ENCODE peak calls at places on chromosome 19, in five cellular contexts. Y, Q, W, K and M are unnamed samples.

GRCh38 chr19:46426506-46427162 is 2.1 kb downstream of the PNMA8C start:
- DNase-seq in W (peak; percentile 95), K (peak; percentile 85), Y (peak; percentile 84), Q (peak; percentile 97), M (peak; percentile 92)

GRCh38 chr19:34181111-34181864 is 9.0 kb downstream of the LSM14A start:
- DNase-seq in Q (no peak), K (no peak), W (no peak), Y (no peak), M (no peak)

GRCh38 chr19:19566306-19566705 is 28.2 kb downstream of the CILP2 start:
- DNase-seq in W (no peak), Y (peak; percentile 42), K (no peak), Q (no peak), M (no peak)

GRCh38 chr19:54462713-54463530 is 656 bp downstream of the LENG9 start:
- DNase-seq in K (peak; percentile 87), Y (peak; percentile 70), Q (peak; percentile 81), W (peak; percentile 64), M (no peak)

GRCh38 chr19:58500242-58500641 is 11.6 kb downstream of the SLC27A5 start:
- DNase-seq in Y (no peak), W (no peak), Q (no peak), K (no peak), M (no peak)

GRCh38 chr19:55460670-55461258 is 678 bp downstream of the ISOC2 start:
- DNase-seq in Q (peak; percentile 93), K (peak; percentile 85), Y (peak; percentile 82), W (peak; percentile 90), M (peak; percentile 97)

GRCh38 chr19:18029617-18030338 is 21.8 kb downstream of the ARRDC2 start:
- DNase-seq in K (no peak), Q (no peak), Y (no peak), W (no peak), M (no peak)

GRCh38 chr19:17620696-17621095 is 65.2 kb downstream of the COLGALT1 start:
- DNase-seq in W (no peak), Y (no peak), K (no peak), Q (no peak), M (no peak)

GRCh38 chr19:55454787-55455243 is 6.6 kb downstream of the ISOC2 start:
- DNase-seq in W (peak; percentile 54), K (no peak), Q (peak; percentile 71), Y (peak; percentile 25), M (no peak)

GRCh38 chr19:19074172-19074905 is 10.5 kb downstream of the SLC25A42 start:
- DNase-seq in K (no peak), W (no peak), Y (no peak), Q (no peak), M (no peak)

GRCh38 chr19:40424637-40425449 is 949 bp downstream of the SERTAD1 start:
- DNase-seq in K (no peak), Q (peak; percentile 50), W (peak; percentile 51), Y (peak; percentile 29), M (peak; percentile 78)

DNA sequence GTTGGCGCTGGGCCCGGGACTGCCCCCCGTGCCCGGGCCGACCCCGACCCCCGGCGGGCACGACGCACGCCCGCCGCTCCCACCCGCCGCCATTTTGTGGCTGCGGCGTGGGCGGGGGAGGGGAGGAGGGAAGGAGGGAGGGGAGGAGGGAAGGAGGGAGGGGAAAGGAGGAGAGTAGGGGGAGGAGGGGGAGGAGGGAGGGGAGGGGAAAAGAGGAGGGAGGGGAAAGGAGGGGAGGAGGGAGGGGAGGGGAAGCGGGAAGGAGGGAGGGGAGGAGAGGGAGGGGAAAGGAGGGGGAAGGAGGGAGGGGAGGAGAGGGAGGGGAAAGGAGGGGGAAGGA is at the start of gene BTBD2:
- DNase-seq in W (peak; percentile 57), K (no peak), Q (no peak), Y (peak; percentile 94), M (peak; percentile 28)
- H3K4me3 ChIP-seq in W (peak within 1 kb of the TSS; percentile 67), K (peak within 1 kb of the TSS; percentile 76), Q (peak within 1 kb of the TSS; percentile 65), Y (peak within 1 kb of the TSS; percentile 61), M (peak within 1 kb of the TSS; percentile 48)

GRCh38 chr19:4457654-4458406 is at the start of gene UBXN6:
- DNase-seq in Q (peak; percentile 100), W (peak; percentile 99), Y (peak; percentile 99), K (peak; percentile 98), M (peak; percentile 90)

GRCh38 chr19:4454952-4455738 is 2.4 kb downstream of the UBXN6 start:
- DNase-seq in K (no peak), Y (peak; percentile 71), W (no peak), Q (no peak), M (no peak)

GRCh38 chr19:4455742-4456565 is 1.6 kb downstream of the UBXN6 start:
- DNase-seq in Q (peak; percentile 48), W (peak; percentile 43), Y (peak; percentile 78), K (no peak), M (no peak)

GRCh38 chr19:4456843-4457653 is 546 bp downstream of the UBXN6 start:
- DNase-seq in Q (peak; percentile 93), Y (peak; percentile 74), K (no peak), W (peak; percentile 82), M (peak; percentile 31)

DNA sequence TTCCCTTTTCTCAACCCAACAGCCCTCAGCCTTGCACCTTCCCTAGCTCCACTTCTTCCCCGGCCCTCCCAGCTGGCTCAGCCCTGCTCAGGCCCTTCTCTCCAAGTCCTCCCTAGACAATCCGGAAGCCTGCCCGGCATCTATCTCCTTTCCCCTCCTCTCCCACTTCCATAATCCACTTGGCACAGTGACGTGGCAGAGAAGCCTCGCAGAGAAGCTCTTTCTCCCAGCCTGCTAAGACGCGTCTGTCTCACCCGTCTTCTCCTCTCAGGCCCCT is 1.1 kb downstream of the UBXN6 start:
- DNase-seq in Q (peak; percentile 53), K (no peak), W (peak; percentile 48), Y (peak; percentile 65), M (no peak)
- H3K4me1 ChIP-seq in Q (peaks cover 16% of the 10 kb centered on the region), K (peaks cover 6% of the 10 kb centered on the region), W (peaks cover 13% of the 10 kb centered on the region), Y (peaks cover 15% of the 10 kb centered on the region), M (peaks cover 10% of the 10 kb centered on the region)

GRCh38 chr19:45420871-45421270 is 2.8 kb downstream of the ERCC1 start:
- DNase-seq in Q (no peak), Y (no peak), K (peak; percentile 28), W (no peak), M (no peak)

GRCh38 chr19:45418812-45419211 is 4.9 kb downstream of the ERCC1 start:
- DNase-seq in Q (no peak), K (no peak), W (no peak), Y (no peak), M (no peak)

GRCh38 chr19:45420356-45420755 is 3.4 kb downstream of the ERCC1 start:
- DNase-seq in W (no peak), Q (no peak), K (peak; percentile 33), Y (no peak), M (no peak)

GRCh38 chr19:45419396-45419795 is 4.3 kb downstream of the ERCC1 start:
- DNase-seq in W (no peak), Q (no peak), K (peak; percentile 61), Y (no peak), M (no peak)

DNA sequence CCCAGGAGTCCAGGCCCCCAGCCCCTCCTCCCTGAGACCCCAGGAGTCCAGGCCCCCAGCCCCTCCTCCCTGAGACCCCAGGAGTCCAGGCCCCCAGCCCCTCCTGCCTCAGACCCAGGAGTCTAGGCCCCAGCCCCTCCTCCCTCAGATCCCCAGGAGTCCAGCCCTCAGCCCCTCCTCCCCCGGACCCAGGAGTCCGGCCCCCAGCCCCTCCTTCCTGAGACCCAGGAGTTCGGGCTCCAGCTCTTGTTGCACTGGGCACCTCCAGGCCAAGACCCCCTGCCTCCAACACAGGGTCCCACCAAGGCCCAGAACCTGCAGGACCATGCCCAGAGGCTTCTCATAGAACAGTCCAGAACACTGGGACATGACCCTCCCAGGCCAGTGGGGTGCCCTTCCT is 3.8 kb downstream of the ERCC1 start:
- DNase-seq in Q (no peak), Y (no peak), W (no peak), K (peak; percentile 49), M (no peak)
- H3K4me3 ChIP-seq in Q (no peak overlapping the region), Y (no peak overlapping the region), W (no peak overlapping the region), K (no peak overlapping the region), M (no peak overlapping the region)

DNA sequence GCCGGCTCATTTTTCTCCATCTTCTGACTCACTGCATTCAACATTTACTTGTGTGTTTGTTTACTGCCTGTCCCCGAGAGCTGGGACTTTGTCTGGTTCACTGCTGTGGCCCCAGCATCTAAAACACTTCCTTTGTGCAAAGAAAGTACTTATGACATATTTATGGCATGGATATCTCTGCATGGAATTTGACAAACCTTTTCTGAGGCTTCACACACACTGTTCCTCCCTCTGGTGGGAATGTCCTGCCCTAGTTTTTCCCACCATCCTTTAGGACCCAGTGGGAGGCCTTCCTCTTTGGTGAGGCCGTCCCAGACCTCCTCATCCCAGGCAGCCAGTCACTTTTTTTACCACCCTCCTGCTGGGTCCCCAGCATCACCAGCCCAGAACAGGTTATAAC is 1.4 kb upstream of the SRRM5 start:
- DNase-seq in Y (no peak), W (no peak), Q (no peak), K (no peak), M (no peak)
- H3K4me1 ChIP-seq in Y (no peaks in the 10 kb centered on the region), W (no peaks in the 10 kb centered on the region), Q (no peaks in the 10 kb centered on the region), K (no peaks in the 10 kb centered on the region), M (no peaks in the 10 kb centered on the region)

DNA sequence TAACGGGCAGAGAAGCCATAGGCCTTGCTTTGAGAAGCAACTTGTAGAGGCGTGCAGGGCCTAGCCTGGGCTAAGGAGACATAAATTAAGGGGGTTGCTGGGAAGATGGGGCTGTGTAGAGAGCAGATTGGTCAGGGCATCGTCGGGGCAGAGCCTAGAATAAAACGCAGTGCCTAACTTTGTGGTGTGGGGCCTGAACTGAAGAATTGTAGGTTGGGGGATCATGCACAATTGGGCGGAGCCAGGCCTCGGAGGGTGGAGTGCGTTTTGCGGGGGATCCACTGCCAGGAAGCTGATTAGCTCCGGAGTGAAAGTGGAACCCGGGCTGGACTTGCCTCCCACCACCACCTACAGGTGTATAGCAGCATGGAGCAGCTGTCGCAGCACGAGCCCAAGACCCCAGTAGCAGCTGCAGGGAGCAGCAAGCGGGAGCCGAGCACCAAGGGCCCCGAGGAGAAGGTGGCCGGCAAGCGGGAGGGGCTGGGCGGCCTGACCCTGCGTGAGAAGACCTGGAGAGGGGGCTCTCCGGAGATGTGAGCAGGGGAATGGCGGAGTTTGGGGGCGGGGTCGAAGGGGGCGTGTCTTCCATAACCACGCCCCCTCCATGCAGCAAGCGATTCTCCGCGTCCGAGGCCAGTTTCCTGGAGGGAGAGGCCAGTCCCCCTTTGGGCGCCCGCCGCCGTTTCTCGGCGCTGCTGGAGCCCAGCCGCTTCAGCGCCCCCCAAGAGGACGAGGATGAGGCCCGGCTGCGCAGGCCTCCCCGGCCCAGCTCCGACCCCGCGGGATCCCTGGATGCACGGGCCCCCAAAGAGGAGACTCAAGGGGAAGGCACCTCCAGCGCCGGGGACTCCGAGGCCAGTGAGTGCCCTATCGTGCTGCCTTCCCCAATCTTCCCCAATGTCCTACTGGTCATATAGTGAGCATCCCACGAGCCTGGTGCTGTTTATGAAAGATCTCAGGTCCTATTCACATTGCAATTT is 13.8 kb downstream of the DNASE2 start:
- DNase-seq in W (peak; percentile 91), Q (peak; percentile 93), K (peak; percentile 73), Y (peak; percentile 52), M (no peak)
- H3K4me3 ChIP-seq in W (peak overlapping the region; percentile 35), Q (peak overlapping the region; percentile 58), K (peak overlapping the region; percentile 48), Y (no peak overlapping the region), M (no peak overlapping the region)

DNA sequence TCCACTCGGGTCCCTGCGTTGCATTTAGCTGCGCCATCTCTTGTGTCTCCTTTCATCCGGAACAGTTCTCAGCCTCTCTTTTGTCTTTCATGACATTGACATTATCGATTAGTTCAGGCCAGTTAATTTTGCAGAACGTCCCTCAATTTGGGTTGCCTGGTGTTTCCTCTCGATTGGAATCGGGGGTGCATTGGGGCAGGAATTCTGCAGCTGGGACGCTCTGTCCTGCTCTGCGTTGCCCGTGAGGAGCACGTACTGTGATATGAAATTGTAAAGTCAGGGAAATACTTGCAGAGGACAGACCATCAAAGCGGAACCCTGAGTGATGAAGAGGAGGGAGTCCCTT is 22.4 kb downstream of the MARK4 start:
- DNase-seq in Y (no peak), W (no peak), Q (no peak), K (no peak), M (no peak)
- H3K4me1 ChIP-seq in Y (no peaks in the 10 kb centered on the region), W (no peaks in the 10 kb centered on the region), Q (no peaks in the 10 kb centered on the region), K (no peaks in the 10 kb centered on the region), M (peaks cover 16% of the 10 kb centered on the region)